ENCODE peak calls at places on chromosomes 3 and 15, in four cellular contexts. One of them, this sample, is unnamed. For H3K9me3, the result is how much of the 10 kb centered on the place peaks cover.

GRCh38 chr3:126118591-126118990 is 34.7 kb upstream of the SLC41A3 start:
- DNase-seq in sigmoid colon: peak
- DNase-seq in psoas muscle: peak
- DNase-seq in A673: no peak
- DNase-seq in this sample: peak

GRCh38 chr3:158702815-158703481 is 29.3 kb downstream of the RARRES1 start:
- DNase-seq in psoas muscle: no peak
- DNase-seq in A673: no peak
- DNase-seq in sigmoid colon: no peak
- DNase-seq in this sample: no peak

GRCh38 chr3:187039100-187039722 is 100.1 kb downstream of the RPL39L start:
- DNase-seq in sigmoid colon: no peak
- DNase-seq in psoas muscle: no peak
- DNase-seq in A673: no peak
- DNase-seq in this sample: no peak

GRCh38 chr3:152339881-152340505 is 71.3 kb downstream of the MBNL1 start:
- DNase-seq in A673: no peak
- DNase-seq in sigmoid colon: no peak
- DNase-seq in psoas muscle: peak
- DNase-seq in this sample: no peak

GRCh38 chr15:68618339-68619302 is 39.8 kb downstream of the CORO2B start:
- DNase-seq in A673: no peak
- DNase-seq in sigmoid colon: no peak
- DNase-seq in psoas muscle: no peak
- DNase-seq in this sample: no peak

GRCh38 chr3:183541738-183542137 is 13.8 kb downstream of the KLHL6 start:
- DNase-seq in sigmoid colon: no peak
- DNase-seq in psoas muscle: no peak
- DNase-seq in A673: no peak
- DNase-seq in this sample: no peak

GRCh38 chr3:48516571-48516970 is 12.6 kb upstream of the SHISA5 start:
- DNase-seq in psoas muscle: no peak
- DNase-seq in A673: no peak
- DNase-seq in sigmoid colon: no peak
- DNase-seq in this sample: no peak

GRCh38 chr15:98888839-98889479 is 118.6 kb downstream of the PGPEP1L start:
- DNase-seq in psoas muscle: no peak
- DNase-seq in sigmoid colon: no peak
- DNase-seq in A673: no peak
- DNase-seq in this sample: no peak

GRCh38 chr3:122913539-122914100 is 113.9 kb downstream of the SEMA5B start:
- DNase-seq in A673: no peak
- DNase-seq in psoas muscle: no peak
- DNase-seq in sigmoid colon: no peak
- DNase-seq in this sample: no peak

GRCh38 chr15:49286649-49287394 is 116.8 kb downstream of the GALK2 start:
- DNase-seq in A673: no peak
- DNase-seq in sigmoid colon: no peak
- DNase-seq in psoas muscle: no peak
- DNase-seq in this sample: no peak

GRCh38 chr3:187000711-187001151 is 70.4 kb downstream of the ST6GAL1 start:
- DNase-seq in A673: no peak
- DNase-seq in psoas muscle: no peak
- DNase-seq in sigmoid colon: no peak
- DNase-seq in this sample: no peak

GRCh38 chr15:27851811-27852210 is 247.3 kb downstream of the OCA2 start:
- DNase-seq in A673: no peak
- DNase-seq in psoas muscle: no peak
- DNase-seq in sigmoid colon: no peak
- DNase-seq in this sample: no peak
- H3K9me3 ChIP-seq in A673: half or more
- H3K9me3 ChIP-seq in psoas muscle: under half
- H3K9me3 ChIP-seq in sigmoid colon: under half
- H3K9me3 ChIP-seq in this sample: under half

GRCh38 chr3:42159706-42160472 is 68.7 kb downstream of the TRAK1 start:
- DNase-seq in sigmoid colon: peak
- DNase-seq in A673: no peak
- DNase-seq in psoas muscle: peak
- DNase-seq in this sample: no peak

GRCh38 chr3:42164635-42165034 is 73.5 kb downstream of the TRAK1 start:
- DNase-seq in A673: no peak
- DNase-seq in psoas muscle: no peak
- DNase-seq in sigmoid colon: peak
- DNase-seq in this sample: no peak

GRCh38 chr3:42161050-42161935 is 70.1 kb downstream of the TRAK1 start:
- DNase-seq in sigmoid colon: peak
- DNase-seq in A673: no peak
- DNase-seq in psoas muscle: no peak
- DNase-seq in this sample: no peak

GRCh38 chr3:42163622-42164244 is 72.6 kb downstream of the TRAK1 start:
- DNase-seq in A673: no peak
- DNase-seq in sigmoid colon: no peak
- DNase-seq in psoas muscle: no peak
- DNase-seq in this sample: no peak

GRCh38 chr3:42162462-42162861 is 71.3 kb downstream of the TRAK1 start:
- DNase-seq in psoas muscle: no peak
- DNase-seq in A673: no peak
- DNase-seq in sigmoid colon: no peak
- DNase-seq in this sample: no peak
- H3K27ac ChIP-seq in psoas muscle: no peak
- H3K27ac ChIP-seq in A673: no peak
- H3K27ac ChIP-seq in sigmoid colon: no peak
- H3K27ac ChIP-seq in this sample: no peak

DNA sequence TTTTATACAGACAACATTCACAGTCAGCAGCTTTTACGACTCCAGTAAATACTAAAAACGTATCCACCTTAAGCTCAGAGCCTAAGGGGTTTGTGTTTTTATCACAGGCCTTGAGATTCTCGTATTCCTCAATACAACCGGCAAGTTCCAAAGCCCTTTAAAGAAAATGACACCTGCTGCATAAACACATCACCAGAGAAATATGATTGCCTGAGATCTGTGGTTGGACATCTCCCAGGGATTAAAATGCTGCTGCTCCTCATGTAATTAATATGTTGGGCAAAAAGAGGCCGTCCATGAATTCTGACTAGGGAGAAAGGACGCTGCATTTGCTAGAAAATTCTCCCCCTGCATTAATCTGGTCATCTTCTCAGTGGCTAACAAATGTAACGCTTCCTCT is 544.8 kb downstream of the MAGI1 start:
- DNase-seq in A673: no peak
- DNase-seq in sigmoid colon: no peak
- DNase-seq in psoas muscle: no peak
- DNase-seq in this sample: no peak
- H3K9me3 ChIP-seq in A673: under half
- H3K9me3 ChIP-seq in sigmoid colon: under half
- H3K9me3 ChIP-seq in psoas muscle: under half
- H3K9me3 ChIP-seq in this sample: under half

GRCh38 chr3:45991341-45991740 is 4.3 kb downstream of the FYCO1 start:
- DNase-seq in sigmoid colon: no peak
- DNase-seq in psoas muscle: no peak
- DNase-seq in A673: no peak
- DNase-seq in this sample: no peak
- H3K27ac ChIP-seq in sigmoid colon: peak
- H3K27ac ChIP-seq in psoas muscle: peak
- H3K27ac ChIP-seq in A673: no peak
- H3K27ac ChIP-seq in this sample: peak